ENCODE peak calls at places on chromosomes 12 and 14, in eight cellular contexts. Z is fibroblast of lung, O is ascending aorta, K is psoas muscle, P is substantia nigra, T is endodermal cell, D is RWPE2, U is mesenchymal stem cell. S is an unnamed sample.

GRCh38 chr14:87896393-87897380 is 96.3 kb downstream of the GALC start:
- DNase-seq in Z (peak; percentile 65), O (no peak), K (no peak), P (no peak), T (no peak), D (no peak), U (peak; percentile 63), S (peak; percentile 50)

GRCh38 chr14:92534863-92535654 is 21.5 kb downstream of the RIN3 start:
- DNase-seq in Z (no peak), O (no peak), K (no peak), P (no peak), T (no peak), D (no peak), U (no peak), S (no peak)

GRCh38 chr12:90897981-90898380 is 57.0 kb downstream of the CCER1 start:
- DNase-seq in Z (no peak), O (no peak), K (no peak), P (no peak), T (no peak), D (no peak), U (no peak), S (no peak)

GRCh38 chr12:1384910-1385309 is 209.5 kb downstream of the FBXL14 start:
- DNase-seq in Z (peak; percentile 6), O (no peak), K (no peak), P (no peak), T (no peak), D (no peak), U (no peak), S (no peak)

GRCh38 chr14:61065671-61066070 is 84.6 kb downstream of the SLC38A6 start:
- DNase-seq in Z (no peak), O (no peak), K (no peak), P (no peak), T (no peak), D (no peak), U (no peak), S (no peak)

GRCh38 chr12:8050600-8051250 is 15.4 kb downstream of the C3AR1 start:
- DNase-seq in Z (no peak), O (no peak), K (no peak), P (no peak), T (peak; percentile 22), D (no peak), U (no peak), S (no peak)

GRCh38 chr14:57533214-57533613 is 39.6 kb upstream of the CCDC198 start:
- DNase-seq in Z (peak; percentile 4), O (no peak), K (no peak), P (no peak), T (peak; percentile 77), D (no peak), U (peak; percentile 2), S (no peak)

GRCh38 chr12:105740970-105741725 is 397.6 kb downstream of the NUAK1 start:
- DNase-seq in Z (peak; percentile 28), O (no peak), K (peak; percentile 79), P (peak; percentile 20), T (no peak), D (no peak), U (peak; percentile 5), S (peak; percentile 35)

GRCh38 chr12:68789144-68789878 is 18.7 kb upstream of the MDM2 start:
- DNase-seq in Z (no peak), O (no peak), K (no peak), P (no peak), T (no peak), D (no peak), U (no peak), S (no peak)

GRCh38 chr12:15982471-15982870 is 71.3 kb downstream of the DERA start:
- DNase-seq in Z (peak; percentile 76), O (no peak), K (no peak), P (no peak), T (no peak), D (no peak), U (peak; percentile 28), S (no peak)

GRCh38 chr12:128076188-128076587 is 190.8 kb upstream of the TMEM132C start:
- DNase-seq in Z (no peak), O (no peak), K (no peak), P (no peak), T (peak; percentile 13), D (no peak), U (peak; percentile 81), S (peak; percentile 17)

GRCh38 chr12:115088328-115088994 is 404.5 kb upstream of the TBX3 start:
- DNase-seq in Z (no peak), O (no peak), K (no peak), P (no peak), T (no peak), D (no peak), U (no peak), S (peak; percentile 92)

GRCh38 chr12:116887897-116888296 is 6.7 kb upstream of the HRK start:
- DNase-seq in Z (no peak), O (no peak), K (no peak), P (no peak), T (no peak), D (no peak), U (no peak), S (no peak)

GRCh38 chr12:56634837-56635538 is 4.9 kb upstream of the BAZ2A start:
- DNase-seq in Z (peak; percentile 83), O (peak; percentile 82), K (peak; percentile 89), P (peak; percentile 47), T (peak; percentile 95), D (peak; percentile 87), U (peak; percentile 92), S (peak; percentile 92)

GRCh38 chr12:131332224-131332623 is 378.5 kb downstream of the ADGRD1 start:
- DNase-seq in Z (no peak), O (no peak), K (no peak), P (no peak), T (no peak), D (no peak), U (no peak), S (no peak)

GRCh38 chr14:76947838-76948184 is 80.7 kb downstream of the IRF2BPL start:
- DNase-seq in Z (no peak), O (no peak), K (no peak), P (no peak), T (no peak), D (no peak), U (no peak), S (no peak)

GRCh38 chr14:76948213-76948947 is 80.1 kb downstream of the IRF2BPL start:
- DNase-seq in Z (no peak), O (no peak), K (no peak), P (no peak), T (peak; percentile 70), D (no peak), U (no peak), S (peak; percentile 52)

GRCh38 chr14:76948976-76949375 is 79.5 kb downstream of the IRF2BPL start:
- DNase-seq in Z (no peak), O (no peak), K (no peak), P (no peak), T (no peak), D (no peak), U (no peak), S (no peak)

GRCh38 chr14:76947078-76947837 is 81.2 kb downstream of the IRF2BPL start:
- DNase-seq in Z (peak; percentile 94), O (peak; percentile 92), K (peak; percentile 92), P (peak; percentile 95), T (peak; percentile 97), D (peak; percentile 95), U (peak; percentile 92), S (peak; percentile 92)

DNA sequence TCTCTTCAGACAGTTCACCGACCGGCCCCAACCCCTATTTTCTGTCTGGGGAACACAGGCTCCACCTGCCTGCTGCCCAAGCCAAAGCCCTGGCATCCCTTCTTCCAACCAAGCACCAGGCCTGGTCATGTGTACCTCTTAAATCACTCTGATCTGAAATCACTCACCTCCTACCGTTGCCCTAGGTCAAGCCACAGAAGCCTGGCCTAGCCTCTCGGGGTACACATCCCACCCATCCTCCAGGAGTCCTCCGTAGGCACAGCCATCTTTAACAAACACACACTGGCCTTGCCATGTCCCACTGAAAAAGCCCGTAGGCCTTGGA is 81.8 kb downstream of the IRF2BPL start:
- DNase-seq in Z (no peak), O (no peak), K (no peak), P (no peak), T (no peak), D (no peak), U (no peak), S (no peak)
- H3K27ac ChIP-seq in Z (peak overlapping the region; percentile 83), O (peak overlapping the region; percentile 76), K (peak overlapping the region; percentile 84), P (peak overlapping the region; percentile 77), T (peak overlapping the region; percentile 96), D (peak overlapping the region; percentile 90), U (peak overlapping the region; percentile 95), S (peak overlapping the region; percentile 91)

GRCh38 chr14:91414475-91415342 is 2.9 kb downstream of the CCDC88C start:
- DNase-seq in Z (no peak), O (peak; percentile 43), K (no peak), P (no peak), T (peak; percentile 44), D (peak; percentile 39), U (no peak), S (no peak)

GRCh38 chr14:91410781-91411536 is 6.7 kb downstream of the CCDC88C start:
- DNase-seq in Z (no peak), O (peak; percentile 50), K (no peak), P (no peak), T (no peak), D (peak; percentile 39), U (no peak), S (no peak)

GRCh38 chr14:91415794-91416743 is 1.6 kb downstream of the CCDC88C start:
- DNase-seq in Z (no peak), O (peak; percentile 13), K (no peak), P (no peak), T (peak; percentile 50), D (no peak), U (no peak), S (no peak)

GRCh38 chr14:91412939-91413338 is 4.7 kb downstream of the CCDC88C start:
- DNase-seq in Z (no peak), O (peak; percentile 41), K (no peak), P (no peak), T (no peak), D (peak; percentile 3), U (no peak), S (no peak)

GRCh38 chr14:91413547-91414474 is 3.8 kb downstream of the CCDC88C start:
- DNase-seq in Z (no peak), O (peak; percentile 58), K (no peak), P (no peak), T (peak; percentile 97), D (peak; percentile 81), U (no peak), S (no peak)
- H3K27ac ChIP-seq in Z (no peak overlapping the region), O (no peak overlapping the region), K (no peak overlapping the region), P (no peak overlapping the region), T (no peak overlapping the region), D (peak overlapping the region; percentile 83), U (no peak overlapping the region), S (no peak overlapping the region)

GRCh38 chr14:73787760-73788508 is 63.7 kb upstream of the PTGR2 start:
- DNase-seq in Z (peak; percentile 67), O (no peak), K (no peak), P (no peak), T (no peak), D (peak; percentile 23), U (peak; percentile 76), S (no peak)
- H3K27ac ChIP-seq in Z (peak overlapping the region; percentile 97), O (peak overlapping the region; percentile 98), K (peak overlapping the region; percentile 98), P (peak overlapping the region; percentile 95), T (no peak overlapping the region), D (peak overlapping the region; percentile 91), U (peak overlapping the region; percentile 95), S (peak overlapping the region; percentile 97)

GRCh38 chr12:102726686-102727085 is 190.4 kb downstream of the PAH start:
- DNase-seq in Z (no peak), O (no peak), K (no peak), P (no peak), T (no peak), D (no peak), U (no peak), S (no peak)
- H3K27ac ChIP-seq in Z (no peak overlapping the region), O (no peak overlapping the region), K (no peak overlapping the region), P (no peak overlapping the region), T (no peak overlapping the region), D (no peak overlapping the region), U (no peak overlapping the region), S (no peak overlapping the region)

GRCh38 chr14:68146812-68147211 is 327.2 kb downstream of the RAD51B start:
- DNase-seq in Z (peak; percentile 97), O (no peak), K (no peak), P (no peak), T (no peak), D (no peak), U (peak; percentile 93), S (no peak)
- H3K27ac ChIP-seq in Z (peak overlapping the region; percentile 26), O (peak overlapping the region; percentile 12), K (peak overlapping the region; percentile 85), P (no peak overlapping the region), T (no peak overlapping the region), D (peak overlapping the region; percentile 99), U (peak overlapping the region; percentile 95), S (no peak overlapping the region)